ENCODE peak calls at places on chromosomes 5 and 9, in nine cellular contexts. Q, R, W, U, H, D, N, P and G are unnamed samples.

GRCh38 chr5:170345971-170346370 is 43.2 kb downstream of the KCNMB1 start:
- DNase-seq in Q (peak; percentile 1), R (no peak), W (no peak), U (no peak), H (no peak), D (no peak), N (no peak), P (no peak), G (no peak)

GRCh38 chr5:135373747-135374515 is 25.1 kb downstream of the MACROH2A1 start:
- DNase-seq in Q (no peak), R (no peak), W (no peak), U (no peak), H (no peak), D (no peak), N (no peak), P (peak; percentile 70), G (no peak)

GRCh38 chr5:36724429-36725332 is 118.3 kb downstream of the SLC1A3 start:
- DNase-seq in Q (no peak), R (no peak), W (peak; percentile 53), U (peak; percentile 37), H (peak; percentile 36), D (no peak), N (no peak), P (peak; percentile 47), G (peak; percentile 36)

GRCh38 chr5:110769282-110769681 is 30.5 kb downstream of the SLC25A46 start:
- DNase-seq in Q (no peak), R (no peak), W (no peak), U (no peak), H (no peak), D (no peak), N (no peak), P (no peak), G (no peak)

GRCh38 chr9:31137151-31137849 is 1247.1 kb upstream of the ACO1 start:
- DNase-seq in Q (no peak), R (no peak), W (no peak), U (peak; percentile 30), H (peak; percentile 27), D (no peak), N (no peak), P (no peak), G (no peak)

GRCh38 chr5:96733771-96734498 is 71.8 kb downstream of the CAST start:
- DNase-seq in Q (no peak), R (peak; percentile 71), W (no peak), U (no peak), H (no peak), D (no peak), N (no peak), P (no peak), G (no peak)

GRCh38 chr5:150407097-150407720 is 5.5 kb downstream of the CD74 start:
- DNase-seq in Q (no peak), R (no peak), W (no peak), U (no peak), H (no peak), D (no peak), N (no peak), P (peak; percentile 27), G (no peak)

GRCh38 chr5:65855758-65856157 is 70.6 kb upstream of the ERBIN start:
- DNase-seq in Q (no peak), R (no peak), W (no peak), U (no peak), H (no peak), D (no peak), N (no peak), P (no peak), G (no peak)

GRCh38 chr5:130708744-130709143 is 456.3 kb downstream of the HINT1 start:
- DNase-seq in Q (no peak), R (no peak), W (no peak), U (no peak), H (no peak), D (no peak), N (no peak), P (no peak), G (no peak)

GRCh38 chr5:2841208-2841607 is 89.7 kb upstream of the IRX2 start:
- DNase-seq in Q (no peak), R (no peak), W (no peak), U (no peak), H (no peak), D (no peak), N (no peak), P (no peak), G (no peak)

GRCh38 chr5:7363067-7363677 is 32.8 kb upstream of the ADCY2 start:
- DNase-seq in Q (no peak), R (no peak), W (no peak), U (no peak), H (no peak), D (no peak), N (no peak), P (no peak), G (no peak)

GRCh38 chr5:83721878-83722779 is 1.5 kb upstream of the HAPLN1 start:
- DNase-seq in Q (peak; percentile 76), R (peak; percentile 27), W (peak; percentile 80), U (peak; percentile 64), H (peak; percentile 49), D (peak; percentile 40), N (no peak), P (peak; percentile 47), G (peak; percentile 88)

GRCh38 chr5:112757468-112758208 is 20.0 kb downstream of the APC start:
- DNase-seq in Q (no peak), R (peak; percentile 25), W (no peak), U (peak; percentile 65), H (no peak), D (no peak), N (no peak), P (no peak), G (no peak)

GRCh38 chr9:137055385-137056364 is 1.8 kb upstream of the ENTPD2 start:
- DNase-seq in Q (peak; percentile 97), R (peak; percentile 64), W (peak; percentile 95), U (peak; percentile 76), H (peak; percentile 94), D (peak; percentile 96), N (peak; percentile 82), P (peak; percentile 94), G (peak; percentile 94)

GRCh38 chr9:128055222-128056040 is 11.7 kb downstream of the NAIF1 start:
- DNase-seq in Q (peak; percentile 89), R (peak; percentile 63), W (no peak), U (no peak), H (peak; percentile 73), D (peak; percentile 69), N (no peak), P (peak; percentile 41), G (peak; percentile 91)

GRCh38 chr9:81052846-81053245 is 636.5 kb downstream of the TLE1 start:
- DNase-seq in Q (no peak), R (no peak), W (no peak), U (no peak), H (no peak), D (no peak), N (no peak), P (no peak), G (no peak)

GRCh38 chr5:120207139-120207538 is 257.0 kb upstream of the PRR16 start:
- DNase-seq in Q (no peak), R (no peak), W (no peak), U (no peak), H (no peak), D (no peak), N (no peak), P (no peak), G (no peak)

GRCh38 chr5:143402464-143403356 is 776 bp downstream of the NR3C1 start:
- DNase-seq in Q (peak; percentile 85), R (peak; percentile 58), W (peak; percentile 79), U (peak; percentile 61), H (peak; percentile 67), D (peak; percentile 59), N (peak; percentile 62), P (peak; percentile 78), G (peak; percentile 57)

GRCh38 chr5:60649288-60649917 is 50.6 kb downstream of the DEPDC1B start:
- DNase-seq in Q (no peak), R (no peak), W (no peak), U (peak; percentile 58), H (no peak), D (no peak), N (no peak), P (no peak), G (no peak)
- TF ChIP-seq CTCF in Q (no peak), R (peak; percentile 46), W (no peak), U (peak; percentile 87), H (no peak), D (no peak), N (no peak), P (peak; percentile 31), G (no peak)

DNA sequence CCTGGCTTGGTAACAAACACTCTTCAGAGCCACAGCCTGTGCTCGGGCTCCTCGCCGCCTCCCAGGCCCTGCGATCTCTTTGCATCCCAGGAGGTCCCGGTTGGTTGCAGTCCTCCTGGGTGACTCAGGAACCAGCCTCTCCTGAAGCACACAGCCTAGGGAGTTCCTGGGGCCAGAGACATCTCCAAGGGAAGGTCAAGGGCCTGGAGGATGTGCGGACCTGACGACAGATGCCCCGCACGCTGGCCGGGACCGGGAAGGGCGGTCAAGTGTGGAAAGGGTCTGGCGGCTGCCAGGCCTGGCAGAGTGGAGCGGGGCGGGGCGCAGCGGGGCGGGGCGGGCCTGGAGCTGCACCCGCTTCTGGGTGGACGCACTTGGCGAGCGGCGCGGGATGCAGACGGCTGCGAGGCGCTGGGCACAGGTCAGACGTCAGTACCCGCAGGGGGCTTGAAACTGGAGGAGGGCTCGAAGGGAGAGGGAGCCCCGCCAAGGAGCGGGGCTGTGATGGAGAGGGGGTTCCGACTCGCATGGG is 45.0 kb upstream of the PRSS3 start:
- DNase-seq in Q (no peak), R (no peak), W (peak; percentile 82), U (peak; percentile 30), H (peak; percentile 41), D (no peak), N (no peak), P (no peak), G (no peak)
- H3K4me3 ChIP-seq in Q (no peak overlapping the region), R (no peak overlapping the region), W (peak overlapping the region; percentile 71), U (peak overlapping the region; percentile 50), H (peak overlapping the region; percentile 37), D (peak overlapping the region; percentile 12), N (peak overlapping the region; percentile 55), P (peak overlapping the region; percentile 17), G (no peak overlapping the region)

DNA sequence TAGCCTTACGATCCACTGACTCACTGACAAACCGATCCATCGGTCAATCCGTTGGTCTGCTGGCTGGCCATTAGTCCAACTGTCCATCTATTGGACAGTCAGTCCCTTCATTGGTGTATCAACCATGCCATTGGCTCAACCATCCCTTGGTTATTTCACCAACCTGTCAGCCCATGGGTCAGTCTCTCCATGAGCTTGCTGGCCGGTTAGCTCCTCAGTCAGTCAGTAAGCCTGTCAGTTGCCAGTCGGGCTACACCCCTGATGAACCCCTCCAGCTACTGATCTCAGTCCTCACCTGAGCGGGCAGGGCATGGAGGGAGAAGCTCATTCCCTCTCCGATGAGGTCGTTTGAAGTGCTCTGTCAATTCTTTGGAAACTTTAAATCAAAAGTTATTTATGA is 166.5 kb downstream of the FGF18 start:
- DNase-seq in Q (no peak), R (no peak), W (no peak), U (no peak), H (no peak), D (no peak), N (no peak), P (no peak), G (no peak)
- TF ChIP-seq POLR2A in Q (no peak), R (no peak), W (no peak), U (no peak), H (no peak), D (no peak), N (no peak), P (no peak), G (no peak)

DNA sequence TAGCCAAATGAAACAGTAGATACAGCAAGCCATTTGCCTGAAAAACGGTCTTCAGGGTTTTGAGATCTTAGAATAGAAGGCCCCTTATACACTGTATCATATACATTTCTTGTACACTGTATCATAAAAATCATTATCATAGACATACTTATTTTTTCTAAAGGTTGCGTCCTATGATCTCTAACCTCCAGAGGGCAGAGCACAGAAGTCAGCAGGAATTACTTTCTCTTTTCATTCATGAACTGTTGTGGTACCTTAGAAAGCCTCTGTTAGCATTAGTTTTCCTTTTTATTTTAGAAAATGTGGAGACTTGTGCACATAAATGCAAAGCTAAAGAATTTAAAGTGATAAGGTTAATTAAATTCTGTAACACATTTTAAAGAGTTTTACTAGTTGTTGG is 115.4 kb downstream of the OXCT1 start:
- DNase-seq in Q (no peak), R (no peak), W (no peak), U (no peak), H (no peak), D (no peak), N (no peak), P (no peak), G (no peak)
- TF ChIP-seq CTCF in Q (no peak), R (no peak), W (no peak), U (peak; percentile 39), H (no peak), D (no peak), N (no peak), P (no peak), G (no peak)